ENCODE peak calls at places on chromosomes 13 and 19, in seven cellular contexts. V, U, C, A, O, Y and I are unnamed samples.

GRCh38 chr13:45092668-45093067 is 27.6 kb upstream of the GTF2F2 start:
- DNase-seq in V (peak), U (no peak), C (no peak), A (no peak), O (peak), Y (no peak), I (no peak)

GRCh38 chr13:85806553-85807175 is 7.4 kb upstream of the SLITRK6 start:
- DNase-seq in V (peak), U (no peak), C (no peak), A (no peak), O (peak), Y (peak), I (no peak)

GRCh38 chr13:48526269-48526668 is 6.6 kb downstream of the RCBTB2 start:
- DNase-seq in V (no peak), U (no peak), C (no peak), A (no peak), O (no peak), Y (no peak), I (no peak)

GRCh38 chr19:4455742-4456565 is 1.6 kb downstream of the UBXN6 start:
- DNase-seq in V (peak), U (no peak), C (no peak), A (peak), O (peak), Y (peak), I (peak)

GRCh38 chr13:46679369-46680180 is 117.4 kb downstream of the ESD start:
- DNase-seq in V (peak), U (peak), C (no peak), A (no peak), O (no peak), Y (peak), I (peak)

GRCh38 chr13:55963934-55964333 is 1176.8 kb upstream of the PRR20A start:
- DNase-seq in V (no peak), U (no peak), C (no peak), A (no peak), O (no peak), Y (no peak), I (no peak)

GRCh38 chr19:41324231-41324702 is 14.3 kb downstream of the CCDC97 start:
- DNase-seq in V (no peak), U (no peak), C (no peak), A (peak), O (no peak), Y (no peak), I (no peak)

GRCh38 chr13:40187324-40187795 is 479.1 kb downstream of the FOXO1 start:
- DNase-seq in V (no peak), U (peak), C (no peak), A (no peak), O (no peak), Y (no peak), I (no peak)

GRCh38 chr13:44050450-44051063 is 170.9 kb downstream of the LACC1 start:
- DNase-seq in V (peak), U (no peak), C (no peak), A (no peak), O (peak), Y (no peak), I (no peak)

GRCh38 chr19:10699650-10700335 is 1.4 kb upstream of the QTRT1 start:
- DNase-seq in V (peak), U (peak), C (peak), A (no peak), O (peak), Y (peak), I (peak)

GRCh38 chr13:99385161-99385560 is 78.0 kb upstream of the GPR183 start:
- DNase-seq in V (no peak), U (no peak), C (no peak), A (no peak), O (no peak), Y (no peak), I (no peak)

GRCh38 chr13:99388334-99388923 is 81.2 kb upstream of the GPR183 start:
- DNase-seq in V (no peak), U (no peak), C (no peak), A (no peak), O (no peak), Y (no peak), I (no peak)

GRCh38 chr13:99385940-99386339 is 78.7 kb upstream of the GPR183 start:
- DNase-seq in V (no peak), U (no peak), C (no peak), A (no peak), O (no peak), Y (no peak), I (no peak)

GRCh38 chr13:99386911-99387788 is 80.0 kb upstream of the GPR183 start:
- DNase-seq in V (no peak), U (peak), C (peak), A (no peak), O (peak), Y (peak), I (no peak)

DNA sequence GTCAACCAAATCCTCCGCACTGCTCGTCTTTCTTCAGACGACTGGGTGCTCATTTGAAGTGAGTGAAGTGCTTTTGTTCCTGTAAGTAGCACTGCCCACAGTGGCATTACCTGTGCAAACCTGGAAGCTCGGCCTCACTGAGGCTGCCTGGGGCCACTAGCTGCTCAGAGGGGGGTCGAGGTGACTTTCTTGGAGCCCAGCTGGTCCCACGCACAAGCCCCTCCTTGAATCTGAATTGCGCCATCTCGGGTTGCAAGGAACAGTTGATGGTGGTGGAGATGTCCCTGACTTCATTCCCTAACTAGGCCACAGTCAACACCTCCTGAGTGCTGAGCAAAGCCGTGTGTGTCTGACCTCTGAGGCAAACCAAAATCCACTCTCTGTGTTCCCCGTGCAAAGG is 79.3 kb upstream of the GPR183 start:
- DNase-seq in V (no peak), U (no peak), C (no peak), A (no peak), O (no peak), Y (no peak), I (no peak)
- TF ChIP-seq CTCF in V (no peak), U (no peak), C (no peak), A (no peak), O (no peak), Y (no peak), I (no peak)

GRCh38 chr13:34207334-34207733 is 389.4 kb downstream of the RFC3 start:
- DNase-seq in V (peak), U (no peak), C (no peak), A (no peak), O (peak), Y (no peak), I (peak)
- TF ChIP-seq CTCF in V (no peak), U (no peak), C (no peak), A (no peak), O (no peak), Y (no peak), I (no peak)

GRCh38 chr19:38478273-38478971 is 44.9 kb downstream of the RYR1 start:
- DNase-seq in V (no peak), U (no peak), C (peak), A (no peak), O (no peak), Y (peak), I (peak)
- TF ChIP-seq CTCF in V (no peak), U (no peak), C (peak), A (no peak), O (no peak), Y (peak), I (no peak)

GRCh38 chr13:95676775-95677563 is at the start of gene DNAJC3:
- DNase-seq in V (peak), U (peak), C (peak), A (peak), O (peak), Y (peak), I (peak)
- TF ChIP-seq CTCF in V (no peak), U (no peak), C (no peak), A (no peak), O (no peak), Y (no peak), I (no peak)

GRCh38 chr19:54803410-54803809 is at the start of gene KIR2DL4:
- DNase-seq in V (no peak), U (no peak), C (no peak), A (no peak), O (no peak), Y (no peak), I (no peak)
- TF ChIP-seq CTCF in V (no peak), U (no peak), C (no peak), A (no peak), O (no peak), Y (no peak), I (no peak)